ENCODE peak calls at places on chromosome 2, in eight cellular contexts. B, N, V, T, G, F, Q and X are unnamed samples.

GRCh38 chr2:105127288-105127915 is 89.5 kb downstream of the MRPS9 start:
- DNase-seq in B (no peak), N (no peak), V (no peak), T (no peak), G (no peak), F (no peak), Q (no peak), X (no peak)

GRCh38 chr2:69163109-69163508 is 150.1 kb downstream of the ANTXR1 start:
- DNase-seq in B (no peak), N (peak), V (peak), T (peak), G (no peak), F (peak), Q (peak), X (peak)

GRCh38 chr2:100733344-100734187 is 86.4 kb upstream of the NPAS2 start:
- DNase-seq in B (peak), N (no peak), V (no peak), T (peak), G (no peak), F (peak), Q (peak), X (peak)

GRCh38 chr2:144493027-144493809 is 26.7 kb downstream of the ZEB2 start:
- DNase-seq in B (no peak), N (no peak), V (no peak), T (no peak), G (no peak), F (no peak), Q (no peak), X (no peak)

GRCh38 chr2:191626497-191627151 is 51.3 kb upstream of the NABP1 start:
- DNase-seq in B (no peak), N (no peak), V (no peak), T (peak), G (no peak), F (no peak), Q (peak), X (peak)

GRCh38 chr2:227153307-227153706 is 10.7 kb downstream of the COL4A4 start:
- DNase-seq in B (no peak), N (no peak), V (no peak), T (no peak), G (no peak), F (no peak), Q (no peak), X (peak)

GRCh38 chr2:121545257-121545656 is 14.6 kb downstream of the RNU4ATAC start:
- DNase-seq in B (no peak), N (no peak), V (no peak), T (no peak), G (no peak), F (no peak), Q (no peak), X (no peak)

GRCh38 chr2:241142593-241142992 is 6.7 kb downstream of the PASK start:
- DNase-seq in B (no peak), N (no peak), V (no peak), T (no peak), G (no peak), F (no peak), Q (no peak), X (no peak)

GRCh38 chr2:72494392-72494791 is 331.4 kb downstream of the EXOC6B start:
- DNase-seq in B (no peak), N (no peak), V (no peak), T (no peak), G (no peak), F (no peak), Q (peak), X (no peak)

GRCh38 chr2:98847853-98848252 is 88.2 kb downstream of the CRACDL start:
- DNase-seq in B (no peak), N (no peak), V (no peak), T (no peak), G (no peak), F (no peak), Q (no peak), X (no peak)

GRCh38 chr2:60560734-60561649 is 7.5 kb upstream of the BCL11A start:
- DNase-seq in B (no peak), N (no peak), V (no peak), T (peak), G (no peak), F (no peak), Q (no peak), X (peak)

GRCh38 chr2:180077295-180077906 is 70.3 kb upstream of the CWC22 start:
- DNase-seq in B (no peak), N (peak), V (peak), T (peak), G (no peak), F (no peak), Q (peak), X (peak)

GRCh38 chr2:240032406-240033329 is 2.4 kb upstream of the OR6B2 start:
- DNase-seq in B (no peak), N (no peak), V (no peak), T (no peak), G (no peak), F (no peak), Q (no peak), X (no peak)

GRCh38 chr2:190456833-190457232 is 48.7 kb downstream of the MFSD6 start:
- DNase-seq in B (no peak), N (no peak), V (no peak), T (no peak), G (no peak), F (no peak), Q (peak), X (no peak)

DNA sequence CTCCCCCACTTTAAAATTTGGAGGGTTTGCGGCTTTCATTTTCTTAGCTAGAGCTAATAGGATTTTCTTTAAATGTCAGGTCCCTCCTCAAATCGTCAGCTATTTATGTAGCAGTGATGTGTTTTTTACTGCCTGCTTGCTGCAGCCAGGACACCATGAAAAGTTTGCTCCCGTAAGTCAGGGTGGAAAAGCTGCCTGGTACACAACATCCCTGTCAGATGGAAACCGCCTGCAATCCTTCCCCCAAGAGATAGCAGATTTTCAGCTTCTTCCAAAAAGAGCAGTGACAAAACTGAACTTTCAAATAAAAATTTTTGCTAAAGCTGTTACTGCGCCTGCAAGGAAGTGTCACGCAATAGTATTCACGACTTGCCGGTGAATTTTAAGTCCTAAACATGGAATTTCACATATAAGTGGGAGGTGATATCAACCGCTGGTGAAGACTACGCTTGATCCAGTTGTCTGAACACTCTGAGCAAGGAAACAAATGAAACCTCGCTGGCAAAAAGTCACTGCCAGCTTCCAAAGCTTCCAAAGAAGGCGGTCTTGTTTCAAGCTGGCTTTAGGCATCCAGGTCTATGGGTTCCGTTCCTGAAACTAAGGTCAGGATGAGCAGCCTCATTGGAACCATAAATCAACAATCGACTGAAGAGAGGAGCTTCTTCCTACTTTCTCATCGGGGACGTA is 2.9 kb downstream of the COL6A3 start:
- DNase-seq in B (no peak), N (no peak), V (no peak), T (peak), G (no peak), F (no peak), Q (no peak), X (peak)
- H3K4me3 ChIP-seq in B (peak), N (no peak), V (peak), T (peak), G (no peak), F (peak), Q (peak), X (peak)

GRCh38 chr2:188973650-188974049 is 523 bp upstream of the COL3A1 start:
- DNase-seq in B (no peak), N (no peak), V (no peak), T (peak), G (no peak), F (no peak), Q (no peak), X (no peak)
- H3K4me3 ChIP-seq in B (peak), N (no peak), V (no peak), T (peak), G (no peak), F (peak), Q (peak), X (peak)

DNA sequence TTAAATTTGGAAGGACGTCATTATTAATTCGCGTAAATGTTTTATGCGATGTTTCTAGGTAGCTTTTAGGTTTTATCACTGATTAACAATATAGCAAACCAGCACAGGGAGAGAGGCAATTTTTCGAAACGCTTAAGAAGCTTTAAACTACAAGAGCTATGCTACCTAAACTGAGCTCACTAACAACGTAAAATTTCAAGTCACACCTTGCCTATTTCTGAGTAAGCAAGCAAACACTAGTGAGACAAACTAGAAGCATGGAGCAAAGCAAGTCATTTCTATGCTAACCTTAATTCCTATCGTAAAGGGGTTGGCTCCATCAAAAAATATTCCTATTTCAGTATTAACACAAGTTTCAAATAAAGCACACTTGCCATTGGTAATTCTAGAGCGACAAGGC is 1.2 kb downstream of the ITSN2 start:
- DNase-seq in B (no peak), N (no peak), V (no peak), T (no peak), G (no peak), F (no peak), Q (no peak), X (no peak)
- H3K4me3 ChIP-seq in B (peak), N (peak), V (peak), T (peak), G (peak), F (peak), Q (peak), X (peak)

DNA sequence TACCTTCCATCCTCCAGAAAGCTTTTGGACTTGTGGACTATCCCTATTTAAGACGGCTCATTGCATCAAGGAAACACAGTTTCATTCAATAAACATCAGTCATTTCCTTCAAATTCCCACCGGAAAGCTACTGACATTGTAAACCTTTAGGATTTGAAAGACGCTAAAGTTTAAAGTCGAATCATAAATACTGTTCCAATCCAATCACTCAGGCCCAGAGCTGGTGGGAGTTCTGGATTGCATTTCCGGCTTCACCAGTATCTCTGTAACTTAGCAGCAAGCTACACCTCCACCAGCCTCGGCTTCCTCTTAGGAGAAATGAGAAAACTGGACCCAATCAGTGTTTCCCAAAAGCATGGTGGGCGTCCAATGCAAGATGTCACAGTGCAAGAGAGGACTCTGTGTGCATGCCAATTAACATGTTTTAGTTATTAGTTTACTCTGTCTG is 1.6 kb downstream of the WDFY1 start:
- DNase-seq in B (no peak), N (no peak), V (no peak), T (peak), G (no peak), F (no peak), Q (peak), X (peak)
- H3K4me3 ChIP-seq in B (peak), N (peak), V (peak), T (peak), G (peak), F (peak), Q (peak), X (peak)

GRCh38 chr2:216112926-216113325 is 3.8 kb downstream of the XRCC5 start:
- DNase-seq in B (no peak), N (no peak), V (no peak), T (no peak), G (no peak), F (no peak), Q (no peak), X (no peak)
- H3K4me3 ChIP-seq in B (no peak), N (no peak), V (no peak), T (no peak), G (no peak), F (no peak), Q (no peak), X (no peak)

DNA sequence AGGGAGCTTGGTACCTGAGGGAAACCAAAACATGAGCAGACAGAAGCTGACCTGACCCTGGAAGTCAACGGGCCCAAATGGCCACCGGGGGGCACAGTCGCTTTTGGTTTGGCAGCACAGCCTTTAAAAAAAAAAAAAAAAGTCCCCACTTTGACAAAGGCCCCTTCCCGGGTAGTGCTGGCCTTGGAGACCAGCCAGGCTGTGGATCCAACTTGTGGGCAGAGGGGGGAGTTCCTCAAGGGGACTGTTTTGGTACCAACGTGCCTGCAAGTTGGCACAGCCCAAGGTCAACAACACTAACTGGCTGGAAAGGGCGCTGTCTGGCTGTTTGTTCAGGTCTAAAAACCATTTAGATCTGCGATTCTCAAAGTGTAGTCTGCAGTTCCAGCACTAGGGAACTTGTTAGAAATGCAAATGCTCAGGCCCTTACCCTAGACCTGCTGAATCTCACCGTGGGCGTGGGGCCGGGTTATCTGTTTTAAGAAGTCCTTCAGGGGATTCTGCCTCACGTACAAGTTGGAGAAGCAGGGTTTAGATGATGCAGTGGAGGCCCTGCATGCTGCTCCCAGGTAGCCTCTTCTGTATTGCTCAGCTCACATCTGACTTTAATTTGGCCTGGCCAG is 83.0 kb downstream of the LPIN1 start:
- DNase-seq in B (peak), N (peak), V (no peak), T (peak), G (peak), F (peak), Q (peak), X (peak)
- H3K4me3 ChIP-seq in B (peak), N (peak), V (no peak), T (no peak), G (peak), F (no peak), Q (no peak), X (peak)

GRCh38 chr2:175605989-175606841 is 395.9 kb downstream of the LNPK start:
- DNase-seq in B (no peak), N (no peak), V (no peak), T (peak), G (no peak), F (peak), Q (no peak), X (no peak)
- H3K4me3 ChIP-seq in B (no peak), N (no peak), V (no peak), T (no peak), G (no peak), F (no peak), Q (no peak), X (no peak)

GRCh38 chr2:222042666-222043065 is 256.1 kb downstream of the PAX3 start:
- DNase-seq in B (no peak), N (no peak), V (no peak), T (no peak), G (no peak), F (no peak), Q (no peak), X (no peak)

GRCh38 chr2:222040333-222040732 is 258.5 kb downstream of the PAX3 start:
- DNase-seq in B (no peak), N (no peak), V (no peak), T (no peak), G (no peak), F (no peak), Q (no peak), X (no peak)

GRCh38 chr2:222039821-222040220 is 259.0 kb downstream of the PAX3 start:
- DNase-seq in B (no peak), N (no peak), V (no peak), T (no peak), G (no peak), F (no peak), Q (no peak), X (no peak)

GRCh38 chr2:222038086-222038802 is 260.6 kb downstream of the PAX3 start:
- DNase-seq in B (no peak), N (no peak), V (no peak), T (peak), G (no peak), F (no peak), Q (peak), X (peak)

GRCh38 chr2:222043897-222044296 is 254.9 kb downstream of the PAX3 start:
- DNase-seq in B (no peak), N (no peak), V (no peak), T (no peak), G (no peak), F (no peak), Q (no peak), X (no peak)
- H3K4me3 ChIP-seq in B (no peak), N (no peak), V (no peak), T (no peak), G (no peak), F (no peak), Q (no peak), X (no peak)

GRCh38 chr2:42937171-42937875 is 144.9 kb upstream of the HAAO start:
- DNase-seq in B (no peak), N (no peak), V (no peak), T (no peak), G (no peak), F (no peak), Q (no peak), X (no peak)
- H3K4me3 ChIP-seq in B (no peak), N (no peak), V (no peak), T (no peak), G (no peak), F (no peak), Q (no peak), X (no peak)